ENCODE peak calls at places on chromosomes 11 and 22, in ten cellular contexts. One of them, this sample, is unnamed.

GRCh38 chr11:43988040-43988793 is 45.8 kb downstream of the C11orf96 start:
- DNase-seq in adrenal gland: peak; percentile 56
- DNase-seq in IMR-90: peak; percentile 59
- DNase-seq in NB4: no peak
- DNase-seq in heart left ventricle: no peak
- DNase-seq in body of pancreas: no peak
- DNase-seq in uterus: peak; percentile 44
- DNase-seq in spleen: no peak
- DNase-seq in K562: peak; percentile 48
- DNase-seq in HCT116: no peak
- DNase-seq in this sample: no peak

GRCh38 chr11:95338430-95338991 is 107.5 kb upstream of the SESN3 start:
- DNase-seq in adrenal gland: peak; percentile 92
- DNase-seq in K562: no peak
- DNase-seq in NB4: no peak
- DNase-seq in uterus: peak; percentile 95
- DNase-seq in body of pancreas: peak; percentile 39
- DNase-seq in heart left ventricle: peak; percentile 76
- DNase-seq in IMR-90: peak; percentile 10
- DNase-seq in HCT116: no peak
- DNase-seq in spleen: peak; percentile 70
- DNase-seq in this sample: peak; percentile 88

GRCh38 chr22:44823396-44823795 is 71.0 kb downstream of the ARHGAP8 start:
- DNase-seq in K562: no peak
- DNase-seq in spleen: peak; percentile 30
- DNase-seq in adrenal gland: no peak
- DNase-seq in heart left ventricle: no peak
- DNase-seq in IMR-90: no peak
- DNase-seq in uterus: no peak
- DNase-seq in HCT116: no peak
- DNase-seq in body of pancreas: no peak
- DNase-seq in NB4: no peak
- DNase-seq in this sample: no peak

GRCh38 chr22:18966748-18967147 is 30.7 kb upstream of the PRODH start:
- DNase-seq in uterus: no peak
- DNase-seq in IMR-90: no peak
- DNase-seq in spleen: peak; percentile 70
- DNase-seq in body of pancreas: peak; percentile 46
- DNase-seq in heart left ventricle: no peak
- DNase-seq in K562: no peak
- DNase-seq in adrenal gland: no peak
- DNase-seq in HCT116: no peak
- DNase-seq in NB4: no peak
- DNase-seq in this sample: no peak

GRCh38 chr11:67268684-67269268 is 2.5 kb downstream of the GRK2 start:
- DNase-seq in HCT116: no peak
- DNase-seq in IMR-90: no peak
- DNase-seq in heart left ventricle: no peak
- DNase-seq in K562: no peak
- DNase-seq in adrenal gland: no peak
- DNase-seq in NB4: no peak
- DNase-seq in uterus: peak; percentile 10
- DNase-seq in body of pancreas: peak; percentile 9
- DNase-seq in spleen: peak; percentile 82
- DNase-seq in this sample: no peak

GRCh38 chr22:31296258-31296657 is 4.0 kb upstream of the PIK3IP1 start:
- DNase-seq in uterus: no peak
- DNase-seq in body of pancreas: no peak
- DNase-seq in K562: no peak
- DNase-seq in heart left ventricle: no peak
- DNase-seq in IMR-90: peak; percentile 58
- DNase-seq in adrenal gland: no peak
- DNase-seq in spleen: no peak
- DNase-seq in HCT116: no peak
- DNase-seq in NB4: no peak
- DNase-seq in this sample: no peak

GRCh38 chr11:87036756-87037449 is 831 bp upstream of the TMEM135 start:
- DNase-seq in K562: peak; percentile 56
- DNase-seq in NB4: peak; percentile 24
- DNase-seq in adrenal gland: peak; percentile 64
- DNase-seq in body of pancreas: no peak
- DNase-seq in IMR-90: no peak
- DNase-seq in uterus: no peak
- DNase-seq in heart left ventricle: no peak
- DNase-seq in HCT116: no peak
- DNase-seq in spleen: no peak
- DNase-seq in this sample: no peak

GRCh38 chr11:120221115-120221752 is 10.4 kb downstream of the OAF start:
- DNase-seq in IMR-90: no peak
- DNase-seq in NB4: no peak
- DNase-seq in spleen: no peak
- DNase-seq in heart left ventricle: no peak
- DNase-seq in adrenal gland: no peak
- DNase-seq in uterus: no peak
- DNase-seq in body of pancreas: peak; percentile 74
- DNase-seq in HCT116: no peak
- DNase-seq in K562: no peak
- DNase-seq in this sample: no peak

DNA sequence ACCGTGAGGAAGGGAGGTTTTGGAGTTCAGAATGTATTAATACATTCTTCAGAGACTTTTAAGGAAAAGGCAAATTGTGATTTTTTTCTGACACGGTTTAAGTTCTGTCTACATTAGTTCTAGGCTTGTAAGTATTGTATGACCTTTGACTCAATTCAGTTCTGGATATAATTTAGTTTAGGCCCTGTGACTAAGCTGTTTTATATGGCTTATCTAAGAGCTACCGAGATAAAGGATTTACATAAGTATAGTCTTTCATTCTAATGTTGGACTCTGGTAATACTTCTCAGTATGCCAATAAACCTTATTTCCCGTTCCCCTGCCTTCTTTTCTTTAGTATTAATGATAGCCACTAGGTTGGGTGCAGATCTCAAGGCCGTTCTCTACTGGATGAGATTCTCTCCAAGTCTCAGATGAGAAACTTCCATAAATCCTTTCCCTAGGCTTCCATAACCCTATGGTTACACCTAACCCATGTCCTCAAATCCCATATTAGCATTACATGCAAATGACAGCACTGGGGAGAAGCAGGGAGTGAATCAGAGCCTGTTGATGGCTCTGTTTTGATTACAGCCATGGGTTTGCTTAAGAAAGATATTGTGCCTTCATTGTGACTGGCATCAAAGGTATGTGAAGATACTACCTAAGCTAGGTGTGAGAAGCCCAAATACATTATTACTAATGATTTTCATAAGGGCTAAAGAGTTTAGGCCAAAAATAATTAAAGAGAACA is 38.7 kb downstream of the BARX2 start:
- DNase-seq in uterus: no peak
- DNase-seq in HCT116: no peak
- DNase-seq in heart left ventricle: no peak
- DNase-seq in adrenal gland: no peak
- DNase-seq in spleen: no peak
- DNase-seq in body of pancreas: no peak
- DNase-seq in K562: no peak
- DNase-seq in IMR-90: no peak
- DNase-seq in NB4: no peak
- DNase-seq in this sample: no peak
- TF ChIP-seq POLR2A in uterus: no peak
- TF ChIP-seq POLR2A in HCT116: no peak
- TF ChIP-seq POLR2A in heart left ventricle: no peak
- TF ChIP-seq POLR2A in adrenal gland: no peak
- TF ChIP-seq POLR2A in spleen: no peak
- TF ChIP-seq POLR2A in body of pancreas: no peak
- TF ChIP-seq POLR2A in K562: no peak
- TF ChIP-seq POLR2A in IMR-90: no peak
- TF ChIP-seq POLR2A in NB4: no peak
- TF ChIP-seq POLR2A in this sample: no peak

DNA sequence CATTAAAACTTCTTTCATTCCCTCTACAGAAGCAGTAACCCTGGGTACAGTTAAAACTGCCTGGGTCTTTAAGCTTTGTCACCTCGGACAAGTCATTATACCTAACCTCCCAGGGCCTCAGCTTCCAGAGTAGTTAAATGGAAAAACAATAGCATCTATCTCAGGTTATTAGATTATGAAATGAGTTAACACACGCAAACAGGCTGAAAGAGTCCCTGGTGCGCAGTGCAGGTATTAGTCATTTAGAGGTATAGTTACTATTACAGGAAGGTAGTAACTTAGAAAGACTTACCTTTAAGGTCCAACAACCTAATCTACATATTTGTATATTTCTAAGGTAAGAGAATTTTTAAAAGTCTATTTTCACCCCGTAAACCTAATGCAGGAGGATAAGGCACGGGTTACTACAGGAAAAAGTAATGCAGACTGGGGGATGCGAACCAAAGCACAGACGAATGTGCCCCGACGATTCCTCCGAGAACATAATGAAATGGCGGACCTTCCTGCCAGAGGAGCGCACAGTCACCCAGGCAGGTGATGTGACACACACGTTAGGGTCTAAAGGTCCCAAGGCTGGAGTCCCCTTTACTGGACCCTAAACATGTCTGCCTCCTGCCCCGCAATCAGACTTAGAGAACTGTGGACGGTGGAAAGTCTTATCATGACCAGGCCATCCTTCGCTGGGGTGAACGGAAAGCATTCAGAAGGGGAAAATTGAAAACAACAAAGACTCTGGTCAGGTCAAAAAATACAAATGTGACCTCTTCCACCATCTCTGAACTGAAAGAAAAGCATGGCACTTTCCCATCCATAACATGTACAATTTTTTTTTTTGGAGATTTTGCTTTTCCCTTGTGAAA is 1.3 kb downstream of the NAP1L4 start:
- DNase-seq in spleen: no peak
- DNase-seq in IMR-90: no peak
- DNase-seq in K562: no peak
- DNase-seq in body of pancreas: peak; percentile 33
- DNase-seq in HCT116: no peak
- DNase-seq in NB4: peak; percentile 48
- DNase-seq in adrenal gland: peak; percentile 55
- DNase-seq in uterus: no peak
- DNase-seq in heart left ventricle: no peak
- DNase-seq in this sample: no peak
- TF ChIP-seq POLR2A in spleen: no peak
- TF ChIP-seq POLR2A in IMR-90: no peak
- TF ChIP-seq POLR2A in K562: no peak
- TF ChIP-seq POLR2A in body of pancreas: no peak
- TF ChIP-seq POLR2A in HCT116: no peak
- TF ChIP-seq POLR2A in NB4: no peak
- TF ChIP-seq POLR2A in adrenal gland: no peak
- TF ChIP-seq POLR2A in uterus: no peak
- TF ChIP-seq POLR2A in heart left ventricle: no peak
- TF ChIP-seq POLR2A in this sample: no peak

GRCh38 chr22:26508148-26508547 is 4.1 kb downstream of the TFIP11 start:
- DNase-seq in K562: no peak
- DNase-seq in spleen: no peak
- DNase-seq in HCT116: no peak
- DNase-seq in NB4: no peak
- DNase-seq in heart left ventricle: no peak
- DNase-seq in uterus: no peak
- DNase-seq in adrenal gland: no peak
- DNase-seq in IMR-90: no peak
- DNase-seq in body of pancreas: no peak
- DNase-seq in this sample: no peak

GRCh38 chr22:26515938-26516337 is 3.7 kb upstream of the TFIP11 start:
- DNase-seq in adrenal gland: no peak
- DNase-seq in spleen: no peak
- DNase-seq in IMR-90: no peak
- DNase-seq in heart left ventricle: no peak
- DNase-seq in NB4: no peak
- DNase-seq in body of pancreas: no peak
- DNase-seq in uterus: no peak
- DNase-seq in HCT116: no peak
- DNase-seq in K562: no peak
- DNase-seq in this sample: no peak

GRCh38 chr22:26513852-26514251 is 1.6 kb upstream of the TFIP11 start:
- DNase-seq in uterus: no peak
- DNase-seq in adrenal gland: no peak
- DNase-seq in spleen: no peak
- DNase-seq in heart left ventricle: no peak
- DNase-seq in HCT116: no peak
- DNase-seq in K562: no peak
- DNase-seq in body of pancreas: no peak
- DNase-seq in NB4: no peak
- DNase-seq in IMR-90: no peak
- DNase-seq in this sample: no peak

GRCh38 chr22:26514419-26515161 is 2.3 kb upstream of the TFIP11 start:
- DNase-seq in IMR-90: no peak
- DNase-seq in uterus: no peak
- DNase-seq in heart left ventricle: no peak
- DNase-seq in spleen: no peak
- DNase-seq in K562: no peak
- DNase-seq in body of pancreas: peak; percentile 37
- DNase-seq in HCT116: no peak
- DNase-seq in NB4: no peak
- DNase-seq in adrenal gland: no peak
- DNase-seq in this sample: no peak

GRCh38 chr22:26512149-26512793 is at the start of gene TFIP11:
- DNase-seq in spleen: peak; percentile 98
- DNase-seq in NB4: peak; percentile 92
- DNase-seq in heart left ventricle: peak; percentile 94
- DNase-seq in body of pancreas: peak; percentile 93
- DNase-seq in K562: peak; percentile 85
- DNase-seq in uterus: peak; percentile 94
- DNase-seq in HCT116: peak; percentile 87
- DNase-seq in IMR-90: peak; percentile 90
- DNase-seq in adrenal gland: peak; percentile 98
- DNase-seq in this sample: peak; percentile 94
- TF ChIP-seq POLR2A in spleen: peak; percentile 42
- TF ChIP-seq POLR2A in NB4: peak; percentile 66
- TF ChIP-seq POLR2A in heart left ventricle: peak; percentile 70
- TF ChIP-seq POLR2A in body of pancreas: peak; percentile 79
- TF ChIP-seq POLR2A in K562: peak; percentile 80
- TF ChIP-seq POLR2A in uterus: peak; percentile 41
- TF ChIP-seq POLR2A in HCT116: peak; percentile 59
- TF ChIP-seq POLR2A in IMR-90: peak; percentile 68
- TF ChIP-seq POLR2A in adrenal gland: no peak
- TF ChIP-seq POLR2A in this sample: peak; percentile 11

GRCh38 chr22:29203456-29203855 is 2.2 kb upstream of the EMID1 start:
- DNase-seq in spleen: peak; percentile 2
- DNase-seq in adrenal gland: no peak
- DNase-seq in body of pancreas: no peak
- DNase-seq in K562: no peak
- DNase-seq in HCT116: no peak
- DNase-seq in IMR-90: no peak
- DNase-seq in heart left ventricle: no peak
- DNase-seq in NB4: no peak
- DNase-seq in uterus: no peak
- DNase-seq in this sample: no peak

GRCh38 chr22:29200901-29201300 is 4.8 kb upstream of the EMID1 start:
- DNase-seq in IMR-90: no peak
- DNase-seq in uterus: no peak
- DNase-seq in body of pancreas: no peak
- DNase-seq in spleen: no peak
- DNase-seq in heart left ventricle: no peak
- DNase-seq in K562: no peak
- DNase-seq in NB4: no peak
- DNase-seq in adrenal gland: no peak
- DNase-seq in HCT116: no peak
- DNase-seq in this sample: no peak

GRCh38 chr22:29201722-29202230 is 3.9 kb upstream of the EMID1 start:
- DNase-seq in uterus: no peak
- DNase-seq in HCT116: no peak
- DNase-seq in body of pancreas: no peak
- DNase-seq in heart left ventricle: no peak
- DNase-seq in NB4: no peak
- DNase-seq in K562: no peak
- DNase-seq in adrenal gland: no peak
- DNase-seq in IMR-90: no peak
- DNase-seq in spleen: no peak
- DNase-seq in this sample: no peak

GRCh38 chr22:29203883-29204282 is 1.8 kb upstream of the EMID1 start:
- DNase-seq in K562: no peak
- DNase-seq in IMR-90: no peak
- DNase-seq in heart left ventricle: no peak
- DNase-seq in uterus: no peak
- DNase-seq in spleen: peak; percentile 16
- DNase-seq in body of pancreas: no peak
- DNase-seq in NB4: peak; percentile 54
- DNase-seq in HCT116: no peak
- DNase-seq in adrenal gland: no peak
- DNase-seq in this sample: no peak

DNA sequence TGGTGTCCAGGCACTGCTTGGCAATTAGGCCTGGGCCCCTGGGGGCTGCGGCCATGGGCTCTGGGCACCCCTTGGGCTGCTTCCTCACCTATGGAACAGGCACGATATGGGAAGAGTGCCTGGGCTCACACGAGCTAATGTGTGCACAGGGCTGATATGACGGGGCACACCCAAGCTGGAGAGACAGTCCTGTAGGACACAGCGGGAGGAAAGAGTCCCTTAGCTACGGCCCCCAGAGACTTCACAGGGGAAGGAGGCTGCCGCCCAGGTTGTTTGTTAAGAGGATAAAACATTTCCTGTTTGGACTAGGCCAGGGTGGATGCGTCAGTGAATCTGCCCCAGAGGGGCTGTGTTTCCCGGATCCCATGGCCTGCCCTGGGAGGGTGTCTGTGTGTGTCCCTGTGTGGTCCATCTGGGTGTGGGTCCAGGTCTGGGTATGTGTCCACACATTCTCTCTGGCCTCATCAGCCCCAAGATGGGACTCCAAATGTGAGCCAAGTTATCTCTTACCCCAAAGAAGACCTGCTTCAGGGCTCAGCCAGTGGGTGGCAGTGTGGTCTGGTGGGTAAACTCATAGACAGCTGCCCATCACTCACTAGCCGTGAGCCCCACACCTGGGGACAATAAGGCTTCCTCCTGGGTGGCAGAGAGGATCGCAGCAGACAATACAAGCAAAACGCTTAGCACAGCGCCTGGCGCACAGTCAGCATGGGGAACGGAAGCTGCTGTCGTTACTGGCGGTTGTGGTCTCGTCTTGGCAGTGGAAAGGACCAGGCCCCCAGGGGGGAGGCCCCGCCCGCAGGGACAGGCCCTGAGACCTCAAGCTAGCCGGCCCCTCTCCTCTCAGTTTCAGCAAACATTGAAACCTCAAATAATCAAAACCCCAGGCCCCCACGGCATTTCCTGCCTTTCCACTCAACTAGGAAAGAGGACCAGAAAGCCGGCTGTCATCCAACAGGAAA is 3.2 kb upstream of the EMID1 start:
- DNase-seq in body of pancreas: no peak
- DNase-seq in adrenal gland: peak; percentile 72
- DNase-seq in K562: peak; percentile 35
- DNase-seq in uterus: no peak
- DNase-seq in HCT116: no peak
- DNase-seq in spleen: peak; percentile 88
- DNase-seq in IMR-90: peak; percentile 55
- DNase-seq in NB4: peak; percentile 99
- DNase-seq in heart left ventricle: peak; percentile 62
- DNase-seq in this sample: peak; percentile 34
- TF ChIP-seq POLR2A in body of pancreas: no peak
- TF ChIP-seq POLR2A in adrenal gland: no peak
- TF ChIP-seq POLR2A in K562: peak; percentile 39
- TF ChIP-seq POLR2A in uterus: no peak
- TF ChIP-seq POLR2A in HCT116: no peak
- TF ChIP-seq POLR2A in spleen: no peak
- TF ChIP-seq POLR2A in IMR-90: no peak
- TF ChIP-seq POLR2A in NB4: peak; percentile 34
- TF ChIP-seq POLR2A in heart left ventricle: no peak
- TF ChIP-seq POLR2A in this sample: no peak

This sample was measured in thyroid gland.